ENCODE peak calls at places on chromosomes 7 and 10, in eight cellular contexts. One of them, this sample, is unnamed.

GRCh38 chr7:155344618-155345433 is 47.1 kb downstream of the INSIG1 start:
- DNase-seq in uterus: peak
- DNase-seq in prostate gland: peak
- DNase-seq in spleen: peak
- DNase-seq in heart left ventricle: peak
- DNase-seq in NB4: peak
- DNase-seq in IMR-90: peak
- DNase-seq in sigmoid colon: peak
- DNase-seq in this sample: peak

GRCh38 chr10:126663328-126663727 is 7.2 kb downstream of the C10orf90 start:
- DNase-seq in uterus: peak
- DNase-seq in prostate gland: no peak
- DNase-seq in spleen: no peak
- DNase-seq in heart left ventricle: peak
- DNase-seq in NB4: peak
- DNase-seq in IMR-90: no peak
- DNase-seq in sigmoid colon: peak
- DNase-seq in this sample: peak

GRCh38 chr10:133378251-133379096 is 588 bp upstream of the PAOX start:
- DNase-seq in uterus: peak
- DNase-seq in prostate gland: peak
- DNase-seq in spleen: peak
- DNase-seq in heart left ventricle: peak
- DNase-seq in NB4: peak
- DNase-seq in IMR-90: peak
- DNase-seq in sigmoid colon: peak
- DNase-seq in this sample: peak

GRCh38 chr7:103989200-103989784 is at the start of gene RELN:
- DNase-seq in uterus: no peak
- DNase-seq in prostate gland: no peak
- DNase-seq in spleen: no peak
- DNase-seq in heart left ventricle: peak
- DNase-seq in NB4: no peak
- DNase-seq in IMR-90: peak
- DNase-seq in sigmoid colon: no peak
- DNase-seq in this sample: no peak

GRCh38 chr10:10794056-10794455 is 223.6 kb upstream of the CELF2 start:
- DNase-seq in uterus: no peak
- DNase-seq in prostate gland: no peak
- DNase-seq in spleen: no peak
- DNase-seq in heart left ventricle: no peak
- DNase-seq in NB4: no peak
- DNase-seq in IMR-90: no peak
- DNase-seq in sigmoid colon: no peak
- DNase-seq in this sample: no peak

GRCh38 chr10:21926358-21926890 is 77.1 kb downstream of the DNAJC1 start:
- DNase-seq in uterus: no peak
- DNase-seq in prostate gland: no peak
- DNase-seq in spleen: no peak
- DNase-seq in heart left ventricle: no peak
- DNase-seq in NB4: no peak
- DNase-seq in IMR-90: peak
- DNase-seq in sigmoid colon: no peak
- DNase-seq in this sample: no peak

GRCh38 chr10:95234951-95235350 is 40.9 kb downstream of the ACSM6 start:
- DNase-seq in uterus: no peak
- DNase-seq in prostate gland: no peak
- DNase-seq in spleen: no peak
- DNase-seq in heart left ventricle: no peak
- DNase-seq in NB4: no peak
- DNase-seq in IMR-90: no peak
- DNase-seq in sigmoid colon: no peak
- DNase-seq in this sample: no peak

GRCh38 chr7:76089865-76090495 is 42.1 kb downstream of the MDH2 start:
- DNase-seq in uterus: no peak
- DNase-seq in prostate gland: peak
- DNase-seq in spleen: no peak
- DNase-seq in heart left ventricle: no peak
- DNase-seq in NB4: no peak
- DNase-seq in IMR-90: no peak
- DNase-seq in sigmoid colon: no peak
- DNase-seq in this sample: no peak

GRCh38 chr10:75058142-75058541 is 53.3 kb upstream of the SAMD8 start:
- DNase-seq in uterus: no peak
- DNase-seq in prostate gland: no peak
- DNase-seq in spleen: peak
- DNase-seq in heart left ventricle: no peak
- DNase-seq in NB4: no peak
- DNase-seq in IMR-90: no peak
- DNase-seq in sigmoid colon: no peak
- DNase-seq in this sample: peak

GRCh38 chr7:41918597-41918996 is 215.7 kb upstream of the INHBA start:
- DNase-seq in uterus: no peak
- DNase-seq in prostate gland: no peak
- DNase-seq in spleen: no peak
- DNase-seq in heart left ventricle: no peak
- DNase-seq in NB4: no peak
- DNase-seq in IMR-90: peak
- DNase-seq in sigmoid colon: no peak
- DNase-seq in this sample: no peak

GRCh38 chr10:93849605-93850004 is 44.2 kb upstream of the SLC35G1 start:
- DNase-seq in uterus: no peak
- DNase-seq in prostate gland: no peak
- DNase-seq in spleen: no peak
- DNase-seq in heart left ventricle: no peak
- DNase-seq in NB4: no peak
- DNase-seq in IMR-90: no peak
- DNase-seq in sigmoid colon: no peak
- DNase-seq in this sample: no peak

GRCh38 chr7:74479961-74480829 is 26.5 kb downstream of the GTF2IRD1 start:
- DNase-seq in uterus: peak
- DNase-seq in prostate gland: peak
- DNase-seq in spleen: peak
- DNase-seq in heart left ventricle: peak
- DNase-seq in NB4: no peak
- DNase-seq in IMR-90: peak
- DNase-seq in sigmoid colon: peak
- DNase-seq in this sample: peak

GRCh38 chr7:51321961-51322515 is 5.4 kb upstream of the COBL start:
- DNase-seq in uterus: no peak
- DNase-seq in prostate gland: no peak
- DNase-seq in spleen: no peak
- DNase-seq in heart left ventricle: no peak
- DNase-seq in NB4: no peak
- DNase-seq in IMR-90: no peak
- DNase-seq in sigmoid colon: no peak
- DNase-seq in this sample: peak

GRCh38 chr10:63331586-63331985 is 134.2 kb downstream of the JMJD1C start:
- DNase-seq in uterus: no peak
- DNase-seq in prostate gland: no peak
- DNase-seq in spleen: no peak
- DNase-seq in heart left ventricle: no peak
- DNase-seq in NB4: no peak
- DNase-seq in IMR-90: no peak
- DNase-seq in sigmoid colon: no peak
- DNase-seq in this sample: no peak

GRCh38 chr10:9229702-9230101 is 1175.2 kb downstream of the GATA3 start:
- DNase-seq in uterus: no peak
- DNase-seq in prostate gland: no peak
- DNase-seq in spleen: no peak
- DNase-seq in heart left ventricle: no peak
- DNase-seq in NB4: no peak
- DNase-seq in IMR-90: no peak
- DNase-seq in sigmoid colon: no peak
- DNase-seq in this sample: no peak

GRCh38 chr7:20064974-20065862 is 152.0 kb downstream of the MACC1 start:
- DNase-seq in uterus: no peak
- DNase-seq in prostate gland: no peak
- DNase-seq in spleen: no peak
- DNase-seq in heart left ventricle: no peak
- DNase-seq in NB4: no peak
- DNase-seq in IMR-90: peak
- DNase-seq in sigmoid colon: no peak
- DNase-seq in this sample: no peak

GRCh38 chr10:60349426-60349825 is 40.2 kb downstream of the ANK3 start:
- DNase-seq in uterus: no peak
- DNase-seq in prostate gland: no peak
- DNase-seq in spleen: no peak
- DNase-seq in heart left ventricle: no peak
- DNase-seq in NB4: no peak
- DNase-seq in IMR-90: no peak
- DNase-seq in sigmoid colon: no peak
- DNase-seq in this sample: no peak

GRCh38 chr10:60346661-60347060 is 43.0 kb downstream of the ANK3 start:
- DNase-seq in uterus: no peak
- DNase-seq in prostate gland: no peak
- DNase-seq in spleen: no peak
- DNase-seq in heart left ventricle: no peak
- DNase-seq in NB4: no peak
- DNase-seq in IMR-90: no peak
- DNase-seq in sigmoid colon: no peak
- DNase-seq in this sample: no peak

GRCh38 chr10:60350400-60350799 is 39.3 kb downstream of the ANK3 start:
- DNase-seq in uterus: no peak
- DNase-seq in prostate gland: no peak
- DNase-seq in spleen: no peak
- DNase-seq in heart left ventricle: no peak
- DNase-seq in NB4: no peak
- DNase-seq in IMR-90: peak
- DNase-seq in sigmoid colon: no peak
- DNase-seq in this sample: no peak

GRCh38 chr10:60348982-60349381 is 40.7 kb downstream of the ANK3 start:
- DNase-seq in uterus: no peak
- DNase-seq in prostate gland: no peak
- DNase-seq in spleen: no peak
- DNase-seq in heart left ventricle: no peak
- DNase-seq in NB4: no peak
- DNase-seq in IMR-90: peak
- DNase-seq in sigmoid colon: no peak
- DNase-seq in this sample: no peak

GRCh38 chr10:60347270-60347669 is 42.4 kb downstream of the ANK3 start:
- DNase-seq in uterus: no peak
- DNase-seq in prostate gland: no peak
- DNase-seq in spleen: no peak
- DNase-seq in heart left ventricle: no peak
- DNase-seq in NB4: no peak
- DNase-seq in IMR-90: no peak
- DNase-seq in sigmoid colon: no peak
- DNase-seq in this sample: no peak
- TF ChIP-seq POLR2A in uterus: no peak
- TF ChIP-seq POLR2A in prostate gland: no peak
- TF ChIP-seq POLR2A in spleen: no peak
- TF ChIP-seq POLR2A in heart left ventricle: no peak
- TF ChIP-seq POLR2A in NB4: no peak
- TF ChIP-seq POLR2A in IMR-90: no peak
- TF ChIP-seq POLR2A in sigmoid colon: no peak
- TF ChIP-seq POLR2A in this sample: no peak

DNA sequence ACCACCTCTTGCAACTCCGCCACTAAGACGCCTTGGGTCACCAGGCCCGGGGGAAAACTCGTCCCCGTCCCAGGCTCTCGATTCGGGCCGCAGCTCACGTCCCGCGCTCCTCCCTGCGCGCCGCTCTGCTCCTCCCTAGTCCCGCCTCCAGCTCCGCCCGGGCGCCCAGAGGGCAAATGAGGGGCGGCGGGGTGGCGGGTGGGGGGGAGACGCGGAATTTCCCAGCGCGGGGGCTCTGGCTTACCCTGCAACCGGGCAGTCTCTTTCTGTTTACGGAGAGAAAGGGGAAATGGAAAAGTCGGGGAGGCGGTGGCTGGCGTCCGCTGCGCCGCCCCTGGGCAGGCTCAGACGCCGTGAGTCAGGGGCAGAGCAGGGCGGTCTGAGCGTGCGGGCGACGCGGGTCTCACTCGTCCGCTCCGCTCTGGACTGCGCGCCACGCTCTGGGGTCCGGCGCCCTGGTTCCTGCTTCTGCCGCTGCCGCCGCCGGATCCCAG is at the start of gene MAP3K8:
- DNase-seq in uterus: peak
- DNase-seq in prostate gland: peak
- DNase-seq in spleen: peak
- DNase-seq in heart left ventricle: peak
- DNase-seq in NB4: peak
- DNase-seq in IMR-90: peak
- DNase-seq in sigmoid colon: peak
- DNase-seq in this sample: peak
- TF ChIP-seq POLR2A in uterus: peak
- TF ChIP-seq POLR2A in prostate gland: peak
- TF ChIP-seq POLR2A in spleen: peak
- TF ChIP-seq POLR2A in heart left ventricle: no peak
- TF ChIP-seq POLR2A in NB4: peak
- TF ChIP-seq POLR2A in IMR-90: peak
- TF ChIP-seq POLR2A in sigmoid colon: peak
- TF ChIP-seq POLR2A in this sample: peak

GRCh38 chr10:19947656-19948055 is 131.4 kb downstream of the PLXDC2 start:
- DNase-seq in uterus: no peak
- DNase-seq in prostate gland: no peak
- DNase-seq in spleen: no peak
- DNase-seq in heart left ventricle: no peak
- DNase-seq in NB4: no peak
- DNase-seq in IMR-90: no peak
- DNase-seq in sigmoid colon: no peak
- DNase-seq in this sample: no peak
- TF ChIP-seq POLR2A in uterus: no peak
- TF ChIP-seq POLR2A in prostate gland: no peak
- TF ChIP-seq POLR2A in spleen: no peak
- TF ChIP-seq POLR2A in heart left ventricle: no peak
- TF ChIP-seq POLR2A in NB4: no peak
- TF ChIP-seq POLR2A in IMR-90: no peak
- TF ChIP-seq POLR2A in sigmoid colon: no peak
- TF ChIP-seq POLR2A in this sample: no peak

GRCh38 chr10:116272497-116273221 is at the start of gene GFRA1:
- DNase-seq in uterus: peak
- DNase-seq in prostate gland: no peak
- DNase-seq in spleen: no peak
- DNase-seq in heart left ventricle: no peak
- DNase-seq in NB4: no peak
- DNase-seq in IMR-90: peak
- DNase-seq in sigmoid colon: peak
- DNase-seq in this sample: no peak
- TF ChIP-seq POLR2A in uterus: no peak
- TF ChIP-seq POLR2A in prostate gland: no peak
- TF ChIP-seq POLR2A in spleen: no peak
- TF ChIP-seq POLR2A in heart left ventricle: no peak
- TF ChIP-seq POLR2A in NB4: no peak
- TF ChIP-seq POLR2A in IMR-90: no peak
- TF ChIP-seq POLR2A in sigmoid colon: no peak
- TF ChIP-seq POLR2A in this sample: no peak

DNA sequence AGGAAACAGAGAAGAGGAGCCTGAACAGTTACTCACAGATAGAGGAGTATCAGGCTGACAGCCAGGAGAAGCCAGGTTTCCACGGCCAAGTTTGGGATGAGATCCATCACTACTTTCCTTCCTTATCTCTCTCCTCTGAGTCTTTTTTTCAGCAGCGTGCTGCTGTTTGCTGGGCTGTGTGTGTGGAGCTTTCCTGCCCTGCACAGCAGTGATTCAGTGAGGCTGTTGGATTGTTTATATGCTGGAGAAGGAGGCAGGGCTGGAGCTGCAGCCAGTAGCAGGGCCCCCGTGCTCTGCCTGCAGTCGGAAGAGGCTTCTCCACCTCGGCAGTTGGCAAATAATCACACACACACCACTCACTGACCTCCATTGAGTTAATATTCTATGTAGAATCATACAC is at the start of gene CYP3A7:
- DNase-seq in uterus: no peak
- DNase-seq in prostate gland: no peak
- DNase-seq in spleen: no peak
- DNase-seq in heart left ventricle: no peak
- DNase-seq in NB4: no peak
- DNase-seq in IMR-90: peak
- DNase-seq in sigmoid colon: no peak
- DNase-seq in this sample: no peak
- TF ChIP-seq POLR2A in uterus: no peak
- TF ChIP-seq POLR2A in prostate gland: no peak
- TF ChIP-seq POLR2A in spleen: no peak
- TF ChIP-seq POLR2A in heart left ventricle: no peak
- TF ChIP-seq POLR2A in NB4: no peak
- TF ChIP-seq POLR2A in IMR-90: no peak
- TF ChIP-seq POLR2A in sigmoid colon: no peak
- TF ChIP-seq POLR2A in this sample: no peak